ENCODE peak calls at places on chromosomes 11 and 22, in ten cellular contexts. One of them, this sample, is unnamed.

GRCh38 chr11:124643605-124644425 is 21.2 kb downstream of the TBRG1 start:
- DNase-seq in T-cell: no peak
- DNase-seq in dorsolateral prefrontal cortex: no peak
- DNase-seq in aorta: no peak
- DNase-seq in iris pigment epithelial cell: peak
- DNase-seq in activated gamma-delta T cell treated with Interleukin-2 at 50 U/mL for 16 hours: no peak
- DNase-seq in tibial artery: no peak
- DNase-seq in retina: no peak
- DNase-seq in GM23338: no peak
- DNase-seq in stimulated activated CD8-positive, alpha-beta memory T cell treated with anti-CD3 and anti-CD28 coated beads, Interleukin-2, amount 100 ng/mL, for 48 hours: no peak
- DNase-seq in this sample: peak

GRCh38 chr11:125414121-125414520 is 81.9 kb downstream of the FEZ1 start:
- DNase-seq in iris pigment epithelial cell: no peak
- DNase-seq in T-cell: no peak
- DNase-seq in stimulated activated CD8-positive, alpha-beta memory T cell treated with anti-CD3 and anti-CD28 coated beads, Interleukin-2, amount 100 ng/mL, for 48 hours: no peak
- DNase-seq in GM23338: no peak
- DNase-seq in retina: no peak
- DNase-seq in activated gamma-delta T cell treated with Interleukin-2 at 50 U/mL for 16 hours: no peak
- DNase-seq in aorta: no peak
- DNase-seq in dorsolateral prefrontal cortex: no peak
- DNase-seq in tibial artery: no peak
- DNase-seq in this sample: no peak

GRCh38 chr11:2534131-2534956 is 89.5 kb downstream of the KCNQ1 start:
- DNase-seq in dorsolateral prefrontal cortex: no peak
- DNase-seq in retina: no peak
- DNase-seq in aorta: peak
- DNase-seq in tibial artery: no peak
- DNase-seq in GM23338: peak
- DNase-seq in iris pigment epithelial cell: peak
- DNase-seq in stimulated activated CD8-positive, alpha-beta memory T cell treated with anti-CD3 and anti-CD28 coated beads, Interleukin-2, amount 100 ng/mL, for 48 hours: no peak
- DNase-seq in activated gamma-delta T cell treated with Interleukin-2 at 50 U/mL for 16 hours: no peak
- DNase-seq in T-cell: no peak
- DNase-seq in this sample: no peak

GRCh38 chr11:32422545-32422944 is 12.8 kb downstream of the WT1 start:
- DNase-seq in dorsolateral prefrontal cortex: no peak
- DNase-seq in T-cell: no peak
- DNase-seq in activated gamma-delta T cell treated with Interleukin-2 at 50 U/mL for 16 hours: no peak
- DNase-seq in retina: no peak
- DNase-seq in GM23338: no peak
- DNase-seq in tibial artery: no peak
- DNase-seq in aorta: no peak
- DNase-seq in iris pigment epithelial cell: no peak
- DNase-seq in stimulated activated CD8-positive, alpha-beta memory T cell treated with anti-CD3 and anti-CD28 coated beads, Interleukin-2, amount 100 ng/mL, for 48 hours: no peak
- DNase-seq in this sample: no peak

GRCh38 chr22:39469326-39469680 is 12.5 kb downstream of the MGAT3 start:
- DNase-seq in iris pigment epithelial cell: no peak
- DNase-seq in tibial artery: no peak
- DNase-seq in stimulated activated CD8-positive, alpha-beta memory T cell treated with anti-CD3 and anti-CD28 coated beads, Interleukin-2, amount 100 ng/mL, for 48 hours: no peak
- DNase-seq in dorsolateral prefrontal cortex: no peak
- DNase-seq in GM23338: no peak
- DNase-seq in retina: no peak
- DNase-seq in T-cell: no peak
- DNase-seq in aorta: peak
- DNase-seq in activated gamma-delta T cell treated with Interleukin-2 at 50 U/mL for 16 hours: no peak
- DNase-seq in this sample: no peak

GRCh38 chr11:84157639-84158038 is 871.5 kb upstream of the CCDC90B start:
- DNase-seq in dorsolateral prefrontal cortex: no peak
- DNase-seq in retina: no peak
- DNase-seq in GM23338: no peak
- DNase-seq in tibial artery: no peak
- DNase-seq in iris pigment epithelial cell: no peak
- DNase-seq in stimulated activated CD8-positive, alpha-beta memory T cell treated with anti-CD3 and anti-CD28 coated beads, Interleukin-2, amount 100 ng/mL, for 48 hours: no peak
- DNase-seq in activated gamma-delta T cell treated with Interleukin-2 at 50 U/mL for 16 hours: no peak
- DNase-seq in T-cell: no peak
- DNase-seq in aorta: no peak
- DNase-seq in this sample: no peak

GRCh38 chr11:126147268-126148111 is 64.0 kb downstream of the RPUSD4 start:
- DNase-seq in T-cell: no peak
- DNase-seq in tibial artery: no peak
- DNase-seq in activated gamma-delta T cell treated with Interleukin-2 at 50 U/mL for 16 hours: no peak
- DNase-seq in dorsolateral prefrontal cortex: no peak
- DNase-seq in retina: peak
- DNase-seq in GM23338: peak
- DNase-seq in aorta: no peak
- DNase-seq in stimulated activated CD8-positive, alpha-beta memory T cell treated with anti-CD3 and anti-CD28 coated beads, Interleukin-2, amount 100 ng/mL, for 48 hours: no peak
- DNase-seq in iris pigment epithelial cell: no peak
- DNase-seq in this sample: no peak

GRCh38 chr11:34654491-34655334 is 33.8 kb downstream of the EHF start:
- DNase-seq in activated gamma-delta T cell treated with Interleukin-2 at 50 U/mL for 16 hours: no peak
- DNase-seq in iris pigment epithelial cell: peak
- DNase-seq in T-cell: no peak
- DNase-seq in aorta: no peak
- DNase-seq in stimulated activated CD8-positive, alpha-beta memory T cell treated with anti-CD3 and anti-CD28 coated beads, Interleukin-2, amount 100 ng/mL, for 48 hours: no peak
- DNase-seq in tibial artery: peak
- DNase-seq in GM23338: peak
- DNase-seq in retina: no peak
- DNase-seq in dorsolateral prefrontal cortex: no peak
- DNase-seq in this sample: no peak

GRCh38 chr22:30754521-30754920 is 59.8 kb downstream of the OSBP2 start:
- DNase-seq in retina: no peak
- DNase-seq in aorta: no peak
- DNase-seq in T-cell: no peak
- DNase-seq in tibial artery: no peak
- DNase-seq in GM23338: no peak
- DNase-seq in stimulated activated CD8-positive, alpha-beta memory T cell treated with anti-CD3 and anti-CD28 coated beads, Interleukin-2, amount 100 ng/mL, for 48 hours: no peak
- DNase-seq in activated gamma-delta T cell treated with Interleukin-2 at 50 U/mL for 16 hours: no peak
- DNase-seq in iris pigment epithelial cell: no peak
- DNase-seq in dorsolateral prefrontal cortex: no peak
- DNase-seq in this sample: no peak

GRCh38 chr22:43408009-43408408 is 3.8 kb upstream of the MPPED1 start:
- DNase-seq in dorsolateral prefrontal cortex: no peak
- DNase-seq in T-cell: no peak
- DNase-seq in GM23338: no peak
- DNase-seq in iris pigment epithelial cell: no peak
- DNase-seq in aorta: peak
- DNase-seq in activated gamma-delta T cell treated with Interleukin-2 at 50 U/mL for 16 hours: no peak
- DNase-seq in retina: no peak
- DNase-seq in stimulated activated CD8-positive, alpha-beta memory T cell treated with anti-CD3 and anti-CD28 coated beads, Interleukin-2, amount 100 ng/mL, for 48 hours: no peak
- DNase-seq in tibial artery: no peak
- DNase-seq in this sample: no peak

GRCh38 chr11:78453140-78453935 is 35.7 kb upstream of the GAB2 start:
- DNase-seq in activated gamma-delta T cell treated with Interleukin-2 at 50 U/mL for 16 hours: no peak
- DNase-seq in aorta: no peak
- DNase-seq in tibial artery: no peak
- DNase-seq in T-cell: no peak
- DNase-seq in retina: no peak
- DNase-seq in GM23338: no peak
- DNase-seq in iris pigment epithelial cell: peak
- DNase-seq in stimulated activated CD8-positive, alpha-beta memory T cell treated with anti-CD3 and anti-CD28 coated beads, Interleukin-2, amount 100 ng/mL, for 48 hours: no peak
- DNase-seq in dorsolateral prefrontal cortex: no peak
- DNase-seq in this sample: no peak

GRCh38 chr22:17300926-17301325 is 68.3 kb upstream of the CECR2 start:
- DNase-seq in stimulated activated CD8-positive, alpha-beta memory T cell treated with anti-CD3 and anti-CD28 coated beads, Interleukin-2, amount 100 ng/mL, for 48 hours: no peak
- DNase-seq in T-cell: no peak
- DNase-seq in dorsolateral prefrontal cortex: no peak
- DNase-seq in retina: no peak
- DNase-seq in activated gamma-delta T cell treated with Interleukin-2 at 50 U/mL for 16 hours: no peak
- DNase-seq in aorta: no peak
- DNase-seq in tibial artery: no peak
- DNase-seq in iris pigment epithelial cell: no peak
- DNase-seq in GM23338: no peak
- DNase-seq in this sample: no peak

GRCh38 chr11:34405079-34405858 is 33.5 kb upstream of the CAT start:
- DNase-seq in retina: no peak
- DNase-seq in T-cell: no peak
- DNase-seq in dorsolateral prefrontal cortex: no peak
- DNase-seq in stimulated activated CD8-positive, alpha-beta memory T cell treated with anti-CD3 and anti-CD28 coated beads, Interleukin-2, amount 100 ng/mL, for 48 hours: no peak
- DNase-seq in tibial artery: no peak
- DNase-seq in GM23338: no peak
- DNase-seq in aorta: no peak
- DNase-seq in activated gamma-delta T cell treated with Interleukin-2 at 50 U/mL for 16 hours: no peak
- DNase-seq in iris pigment epithelial cell: peak
- DNase-seq in this sample: no peak

GRCh38 chr11:10222399-10222798 is 71.6 kb downstream of the SBF2 start:
- DNase-seq in activated gamma-delta T cell treated with Interleukin-2 at 50 U/mL for 16 hours: no peak
- DNase-seq in aorta: no peak
- DNase-seq in stimulated activated CD8-positive, alpha-beta memory T cell treated with anti-CD3 and anti-CD28 coated beads, Interleukin-2, amount 100 ng/mL, for 48 hours: no peak
- DNase-seq in retina: no peak
- DNase-seq in tibial artery: no peak
- DNase-seq in GM23338: no peak
- DNase-seq in iris pigment epithelial cell: no peak
- DNase-seq in T-cell: no peak
- DNase-seq in dorsolateral prefrontal cortex: no peak
- DNase-seq in this sample: no peak